ENCODE peak calls at places on chromosomes 13 and 19, in ten cellular contexts. One of them, this sample, is unnamed. For H3K36me3, the result is how much of the 10 kb centered on the place peaks cover.

GRCh38 chr13:57250472-57250871 is 83.5 kb downstream of the PRR20E start:
- DNase-seq in aorta: no peak
- DNase-seq in tibial nerve: no peak
- DNase-seq in heart right ventricle: no peak
- DNase-seq in ascending aorta: no peak
- DNase-seq in heart left ventricle: no peak
- DNase-seq in tibial artery: no peak
- DNase-seq in BE2C: no peak
- DNase-seq in H7: no peak
- DNase-seq in mesendoderm: no peak
- DNase-seq in this sample: no peak

GRCh38 chr13:41622545-41623429 is 165.4 kb downstream of the RGCC start:
- DNase-seq in tibial artery: no peak
- DNase-seq in heart right ventricle: no peak
- DNase-seq in aorta: no peak
- DNase-seq in heart left ventricle: no peak
- DNase-seq in ascending aorta: peak
- DNase-seq in BE2C: no peak
- DNase-seq in tibial nerve: no peak
- DNase-seq in H7: no peak
- DNase-seq in mesendoderm: no peak
- DNase-seq in this sample: no peak

GRCh38 chr13:31697290-31697689 is 42.0 kb upstream of the RXFP2 start:
- DNase-seq in tibial artery: no peak
- DNase-seq in mesendoderm: peak
- DNase-seq in ascending aorta: no peak
- DNase-seq in aorta: no peak
- DNase-seq in BE2C: no peak
- DNase-seq in tibial nerve: no peak
- DNase-seq in heart left ventricle: no peak
- DNase-seq in heart right ventricle: no peak
- DNase-seq in H7: no peak
- DNase-seq in this sample: no peak

GRCh38 chr13:20387441-20387971 is 138.2 kb downstream of the CRYL1 start:
- DNase-seq in BE2C: no peak
- DNase-seq in mesendoderm: no peak
- DNase-seq in tibial nerve: no peak
- DNase-seq in ascending aorta: no peak
- DNase-seq in heart left ventricle: no peak
- DNase-seq in tibial artery: no peak
- DNase-seq in heart right ventricle: no peak
- DNase-seq in aorta: no peak
- DNase-seq in H7: no peak
- DNase-seq in this sample: no peak

GRCh38 chr19:18478545-18479311 is 40.8 kb upstream of the ISYNA1 start:
- DNase-seq in heart left ventricle: peak
- DNase-seq in H7: no peak
- DNase-seq in tibial nerve: peak
- DNase-seq in aorta: peak
- DNase-seq in mesendoderm: peak
- DNase-seq in ascending aorta: peak
- DNase-seq in BE2C: peak
- DNase-seq in heart right ventricle: peak
- DNase-seq in tibial artery: peak
- DNase-seq in this sample: no peak

GRCh38 chr19:13929340-13929739 is 8.9 kb downstream of the PODNL1 start:
- DNase-seq in BE2C: no peak
- DNase-seq in heart right ventricle: no peak
- DNase-seq in heart left ventricle: no peak
- DNase-seq in aorta: no peak
- DNase-seq in tibial nerve: no peak
- DNase-seq in mesendoderm: no peak
- DNase-seq in tibial artery: no peak
- DNase-seq in ascending aorta: no peak
- DNase-seq in H7: peak
- DNase-seq in this sample: no peak

GRCh38 chr19:3459322-3459881 is 20.9 kb downstream of the SMIM24 start:
- DNase-seq in BE2C: no peak
- DNase-seq in heart left ventricle: peak
- DNase-seq in aorta: peak
- DNase-seq in tibial nerve: peak
- DNase-seq in heart right ventricle: peak
- DNase-seq in tibial artery: peak
- DNase-seq in ascending aorta: peak
- DNase-seq in H7: peak
- DNase-seq in mesendoderm: peak
- DNase-seq in this sample: peak

GRCh38 chr19:13164370-13165090 is 14.3 kb downstream of the IER2 start:
- DNase-seq in tibial artery: no peak
- DNase-seq in ascending aorta: peak
- DNase-seq in heart left ventricle: peak
- DNase-seq in mesendoderm: peak
- DNase-seq in heart right ventricle: peak
- DNase-seq in BE2C: peak
- DNase-seq in aorta: peak
- DNase-seq in H7: peak
- DNase-seq in tibial nerve: no peak
- DNase-seq in this sample: no peak

DNA sequence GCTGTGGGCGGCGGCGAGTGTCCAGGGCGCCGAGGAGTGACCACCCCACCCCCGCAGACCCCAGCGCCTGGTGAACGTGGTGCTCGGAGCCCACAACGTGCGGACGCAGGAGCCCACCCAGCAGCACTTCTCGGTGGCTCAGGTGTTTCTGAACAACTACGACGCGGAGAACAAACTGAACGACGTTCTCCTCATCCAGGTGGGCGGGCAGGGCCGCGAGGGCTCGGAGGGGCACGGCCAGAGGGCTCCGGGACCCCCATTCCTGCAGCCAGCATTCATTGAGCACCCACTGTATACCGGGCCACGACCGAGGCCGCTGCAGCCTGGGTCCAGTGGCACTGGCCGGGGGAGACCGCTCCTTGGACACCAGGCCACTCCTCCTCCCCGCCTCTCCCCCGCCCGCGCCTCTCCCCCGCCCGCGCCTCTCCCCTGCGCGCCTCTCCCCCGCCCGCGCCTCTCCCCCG is 3.1 kb downstream of the PRTN3 start:
- DNase-seq in mesendoderm: no peak
- DNase-seq in heart left ventricle: no peak
- DNase-seq in H7: peak
- DNase-seq in BE2C: no peak
- DNase-seq in ascending aorta: no peak
- DNase-seq in aorta: no peak
- DNase-seq in tibial nerve: no peak
- DNase-seq in heart right ventricle: peak
- DNase-seq in tibial artery: no peak
- DNase-seq in this sample: no peak
- H3K4me3 ChIP-seq in mesendoderm: no peak
- H3K4me3 ChIP-seq in heart left ventricle: peak
- H3K4me3 ChIP-seq in H7: peak
- H3K4me3 ChIP-seq in BE2C: no peak
- H3K4me3 ChIP-seq in ascending aorta: peak
- H3K4me3 ChIP-seq in aorta: no peak
- H3K4me3 ChIP-seq in tibial nerve: no peak
- H3K4me3 ChIP-seq in heart right ventricle: peak
- H3K4me3 ChIP-seq in tibial artery: peak
- H3K4me3 ChIP-seq in this sample: no peak

GRCh38 chr19:5643060-5643459 is 20.2 kb downstream of the SAFB start:
- DNase-seq in heart right ventricle: no peak
- DNase-seq in tibial nerve: no peak
- DNase-seq in aorta: no peak
- DNase-seq in tibial artery: no peak
- DNase-seq in BE2C: no peak
- DNase-seq in heart left ventricle: no peak
- DNase-seq in mesendoderm: no peak
- DNase-seq in H7: no peak
- DNase-seq in ascending aorta: no peak
- DNase-seq in this sample: no peak
- H3K36me3 ChIP-seq in heart right ventricle: under half
- H3K36me3 ChIP-seq in tibial nerve: under half
- H3K36me3 ChIP-seq in aorta: under half
- H3K36me3 ChIP-seq in tibial artery: half or more
- H3K36me3 ChIP-seq in BE2C: half or more
- H3K36me3 ChIP-seq in heart left ventricle: half or more
- H3K36me3 ChIP-seq in mesendoderm: under half
- H3K36me3 ChIP-seq in H7: under half
- H3K36me3 ChIP-seq in ascending aorta: half or more
- H3K36me3 ChIP-seq in this sample: under half

GRCh38 chr13:23697772-23698313 is 127.6 kb downstream of the TNFRSF19 start:
- DNase-seq in heart left ventricle: no peak
- DNase-seq in BE2C: no peak
- DNase-seq in aorta: no peak
- DNase-seq in H7: no peak
- DNase-seq in mesendoderm: no peak
- DNase-seq in ascending aorta: no peak
- DNase-seq in tibial artery: no peak
- DNase-seq in tibial nerve: no peak
- DNase-seq in heart right ventricle: no peak
- DNase-seq in this sample: no peak
- H3K4me3 ChIP-seq in heart left ventricle: no peak
- H3K4me3 ChIP-seq in BE2C: no peak
- H3K4me3 ChIP-seq in aorta: no peak
- H3K4me3 ChIP-seq in H7: no peak
- H3K4me3 ChIP-seq in mesendoderm: no peak
- H3K4me3 ChIP-seq in ascending aorta: no peak
- H3K4me3 ChIP-seq in tibial artery: no peak
- H3K4me3 ChIP-seq in tibial nerve: no peak
- H3K4me3 ChIP-seq in heart right ventricle: no peak
- H3K4me3 ChIP-seq in this sample: no peak

DNA sequence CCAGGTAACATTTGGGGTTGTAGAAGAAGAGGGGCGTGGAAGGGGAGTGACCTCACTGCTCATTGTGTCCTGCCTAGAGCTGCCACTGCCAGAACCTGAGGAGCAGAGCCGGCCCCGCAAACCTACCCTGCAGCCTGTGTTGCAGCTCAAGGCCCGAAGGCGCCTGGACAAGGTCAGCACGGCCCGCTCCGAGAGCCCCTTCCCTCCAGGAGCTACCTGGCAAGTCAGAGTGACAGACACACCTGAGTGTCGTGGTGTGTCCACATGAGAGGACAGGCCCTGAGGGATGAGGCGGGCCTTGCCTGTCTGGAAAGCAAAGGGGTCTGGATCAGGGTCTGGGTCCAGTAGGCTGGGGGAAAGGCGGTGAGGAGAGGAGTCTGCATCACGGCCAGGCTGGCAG is 6.8 kb downstream of the KMT2B start:
- DNase-seq in heart right ventricle: no peak
- DNase-seq in aorta: no peak
- DNase-seq in mesendoderm: no peak
- DNase-seq in tibial nerve: no peak
- DNase-seq in tibial artery: no peak
- DNase-seq in heart left ventricle: no peak
- DNase-seq in H7: no peak
- DNase-seq in ascending aorta: no peak
- DNase-seq in BE2C: no peak
- DNase-seq in this sample: no peak
- H3K36me3 ChIP-seq in heart right ventricle: under half
- H3K36me3 ChIP-seq in aorta: under half
- H3K36me3 ChIP-seq in mesendoderm: under half
- H3K36me3 ChIP-seq in tibial nerve: under half
- H3K36me3 ChIP-seq in tibial artery: half or more
- H3K36me3 ChIP-seq in heart left ventricle: half or more
- H3K36me3 ChIP-seq in H7: half or more
- H3K36me3 ChIP-seq in ascending aorta: half or more
- H3K36me3 ChIP-seq in BE2C: half or more
- H3K36me3 ChIP-seq in this sample: under half

GRCh38 chr19:16002380-16002779 is 53.6 kb downstream of the OR10H4 start:
- DNase-seq in tibial nerve: no peak
- DNase-seq in H7: no peak
- DNase-seq in heart right ventricle: no peak
- DNase-seq in ascending aorta: no peak
- DNase-seq in heart left ventricle: no peak
- DNase-seq in BE2C: no peak
- DNase-seq in mesendoderm: no peak
- DNase-seq in aorta: no peak
- DNase-seq in tibial artery: no peak
- DNase-seq in this sample: no peak
- H3K4me3 ChIP-seq in tibial nerve: peak
- H3K4me3 ChIP-seq in H7: no peak
- H3K4me3 ChIP-seq in heart right ventricle: peak
- H3K4me3 ChIP-seq in ascending aorta: peak
- H3K4me3 ChIP-seq in heart left ventricle: peak
- H3K4me3 ChIP-seq in BE2C: no peak
- H3K4me3 ChIP-seq in mesendoderm: no peak
- H3K4me3 ChIP-seq in aorta: peak
- H3K4me3 ChIP-seq in tibial artery: peak
- H3K4me3 ChIP-seq in this sample: no peak

GRCh38 chr19:16841391-16841926 is 12.3 kb downstream of the SIN3B start:
- DNase-seq in heart right ventricle: no peak
- DNase-seq in mesendoderm: no peak
- DNase-seq in aorta: no peak
- DNase-seq in tibial artery: no peak
- DNase-seq in BE2C: no peak
- DNase-seq in H7: no peak
- DNase-seq in heart left ventricle: no peak
- DNase-seq in tibial nerve: no peak
- DNase-seq in ascending aorta: no peak
- DNase-seq in this sample: no peak
- H3K36me3 ChIP-seq in heart right ventricle: under half
- H3K36me3 ChIP-seq in mesendoderm: under half
- H3K36me3 ChIP-seq in aorta: under half
- H3K36me3 ChIP-seq in tibial artery: half or more
- H3K36me3 ChIP-seq in BE2C: half or more
- H3K36me3 ChIP-seq in H7: half or more
- H3K36me3 ChIP-seq in heart left ventricle: half or more
- H3K36me3 ChIP-seq in tibial nerve: under half
- H3K36me3 ChIP-seq in ascending aorta: half or more
- H3K36me3 ChIP-seq in this sample: under half